ENCODE peak calls at places on chromosomes 7 and 10, in six cellular contexts. One of them, this sample, is unnamed.

GRCh38 chr7:51138121-51139085 is 178.2 kb downstream of the COBL start:
- DNase-seq in SK-N-SH: no peak
- DNase-seq in mesenteric fat pad: no peak
- DNase-seq in brain microvascular endothelial cell: no peak
- DNase-seq in T-helper 9 cell: no peak
- DNase-seq in NCI-H2081: peak
- DNase-seq in this sample: no peak

GRCh38 chr10:92640110-92640509 is 47.2 kb downstream of the KIF11 start:
- DNase-seq in brain microvascular endothelial cell: peak
- DNase-seq in T-helper 9 cell: no peak
- DNase-seq in NCI-H2081: no peak
- DNase-seq in SK-N-SH: no peak
- DNase-seq in mesenteric fat pad: no peak
- DNase-seq in this sample: no peak

GRCh38 chr7:100965723-100966541 is 3.4 kb upstream of the MUC12 start:
- DNase-seq in SK-N-SH: peak
- DNase-seq in NCI-H2081: no peak
- DNase-seq in T-helper 9 cell: peak
- DNase-seq in mesenteric fat pad: peak
- DNase-seq in brain microvascular endothelial cell: peak
- DNase-seq in this sample: peak

GRCh38 chr7:133846203-133846945 is 280.8 kb upstream of the LRGUK start:
- DNase-seq in SK-N-SH: peak
- DNase-seq in mesenteric fat pad: no peak
- DNase-seq in T-helper 9 cell: no peak
- DNase-seq in NCI-H2081: peak
- DNase-seq in brain microvascular endothelial cell: no peak
- DNase-seq in this sample: no peak

GRCh38 chr7:137151056-137151731 is 192.3 kb downstream of the PTN start:
- DNase-seq in SK-N-SH: no peak
- DNase-seq in mesenteric fat pad: no peak
- DNase-seq in brain microvascular endothelial cell: peak
- DNase-seq in T-helper 9 cell: no peak
- DNase-seq in NCI-H2081: no peak
- DNase-seq in this sample: no peak

GRCh38 chr7:147311332-147311731 is 1194.7 kb downstream of the CNTNAP2 start:
- DNase-seq in mesenteric fat pad: no peak
- DNase-seq in brain microvascular endothelial cell: no peak
- DNase-seq in SK-N-SH: no peak
- DNase-seq in NCI-H2081: no peak
- DNase-seq in T-helper 9 cell: no peak
- DNase-seq in this sample: no peak

GRCh38 chr7:66518151-66518691 is 110.5 kb upstream of the KCTD7 start:
- DNase-seq in NCI-H2081: no peak
- DNase-seq in mesenteric fat pad: no peak
- DNase-seq in T-helper 9 cell: no peak
- DNase-seq in brain microvascular endothelial cell: no peak
- DNase-seq in SK-N-SH: no peak
- DNase-seq in this sample: no peak

GRCh38 chr7:129168219-129168991 is 20.0 kb upstream of the SMO start:
- DNase-seq in NCI-H2081: no peak
- DNase-seq in SK-N-SH: no peak
- DNase-seq in brain microvascular endothelial cell: no peak
- DNase-seq in T-helper 9 cell: no peak
- DNase-seq in mesenteric fat pad: no peak
- DNase-seq in this sample: no peak

GRCh38 chr10:6455592-6455991 is 124.5 kb downstream of the PRKCQ start:
- DNase-seq in brain microvascular endothelial cell: no peak
- DNase-seq in mesenteric fat pad: no peak
- DNase-seq in SK-N-SH: no peak
- DNase-seq in T-helper 9 cell: no peak
- DNase-seq in NCI-H2081: no peak
- DNase-seq in this sample: no peak

GRCh38 chr10:129768437-129769355 is 195.4 kb downstream of the EBF3 start:
- DNase-seq in SK-N-SH: no peak
- DNase-seq in mesenteric fat pad: peak
- DNase-seq in brain microvascular endothelial cell: no peak
- DNase-seq in T-helper 9 cell: no peak
- DNase-seq in NCI-H2081: no peak
- DNase-seq in this sample: no peak

GRCh38 chr7:65379318-65379717 is 5.7 kb downstream of the ZNF92 start:
- DNase-seq in NCI-H2081: no peak
- DNase-seq in brain microvascular endothelial cell: peak
- DNase-seq in T-helper 9 cell: no peak
- DNase-seq in mesenteric fat pad: no peak
- DNase-seq in SK-N-SH: no peak
- DNase-seq in this sample: peak

GRCh38 chr10:110487411-110488123 is 10.1 kb upstream of the DUSP5 start:
- DNase-seq in T-helper 9 cell: no peak
- DNase-seq in NCI-H2081: no peak
- DNase-seq in mesenteric fat pad: no peak
- DNase-seq in brain microvascular endothelial cell: no peak
- DNase-seq in SK-N-SH: no peak
- DNase-seq in this sample: peak

GRCh38 chr7:48077438-48077837 is 11.6 kb upstream of the UPP1 start:
- DNase-seq in SK-N-SH: no peak
- DNase-seq in brain microvascular endothelial cell: no peak
- DNase-seq in mesenteric fat pad: no peak
- DNase-seq in T-helper 9 cell: no peak
- DNase-seq in NCI-H2081: no peak
- DNase-seq in this sample: no peak

GRCh38 chr7:6637544-6638229 is 569 bp downstream of the ZNF316 start:
- DNase-seq in brain microvascular endothelial cell: no peak
- DNase-seq in NCI-H2081: peak
- DNase-seq in T-helper 9 cell: peak
- DNase-seq in SK-N-SH: peak
- DNase-seq in mesenteric fat pad: no peak
- DNase-seq in this sample: peak

GRCh38 chr10:46560952-46561351 is 4.5 kb upstream of the GPRIN2 start:
- DNase-seq in SK-N-SH: no peak
- DNase-seq in T-helper 9 cell: no peak
- DNase-seq in NCI-H2081: no peak
- DNase-seq in brain microvascular endothelial cell: no peak
- DNase-seq in mesenteric fat pad: no peak
- DNase-seq in this sample: no peak

GRCh38 chr10:79487296-79488194 is 24.8 kb upstream of the EIF5AL1 start:
- DNase-seq in NCI-H2081: peak
- DNase-seq in SK-N-SH: peak
- DNase-seq in mesenteric fat pad: peak
- DNase-seq in T-helper 9 cell: peak
- DNase-seq in brain microvascular endothelial cell: peak
- DNase-seq in this sample: peak

GRCh38 chr7:4167385-4167910 is 514.6 kb upstream of the FOXK1 start:
- DNase-seq in NCI-H2081: no peak
- DNase-seq in SK-N-SH: no peak
- DNase-seq in mesenteric fat pad: no peak
- DNase-seq in brain microvascular endothelial cell: no peak
- DNase-seq in T-helper 9 cell: no peak
- DNase-seq in this sample: no peak

GRCh38 chr7:55423891-55424290 is 58.8 kb downstream of the LANCL2 start:
- DNase-seq in mesenteric fat pad: no peak
- DNase-seq in brain microvascular endothelial cell: no peak
- DNase-seq in NCI-H2081: no peak
- DNase-seq in SK-N-SH: no peak
- DNase-seq in T-helper 9 cell: no peak
- DNase-seq in this sample: no peak

GRCh38 chr10:69361303-69361614 is 55.5 kb downstream of the TACR2 start:
- DNase-seq in NCI-H2081: no peak
- DNase-seq in SK-N-SH: no peak
- DNase-seq in T-helper 9 cell: no peak
- DNase-seq in mesenteric fat pad: no peak
- DNase-seq in brain microvascular endothelial cell: no peak
- DNase-seq in this sample: no peak

GRCh38 chr10:98861962-98862361 is 373.7 kb downstream of the HPSE2 start:
- DNase-seq in SK-N-SH: peak
- DNase-seq in NCI-H2081: no peak
- DNase-seq in mesenteric fat pad: no peak
- DNase-seq in brain microvascular endothelial cell: no peak
- DNase-seq in T-helper 9 cell: no peak
- DNase-seq in this sample: no peak

This sample was measured in NCI-H226.